ENCODE peak calls at places on chromosomes 7 and 10, in five cellular contexts. V, M, I, B and H are unnamed samples.

GRCh38 chr10:14023612-14024348 is 306.9 kb downstream of the FRMD4A start:
- DNase-seq in V (no peak), M (no peak), I (no peak), B (no peak), H (no peak)

GRCh38 chr7:22633286-22633953 is 93.6 kb upstream of the IL6 start:
- DNase-seq in V (no peak), M (no peak), I (no peak), B (no peak), H (no peak)

GRCh38 chr10:78540355-78541076 is 506.9 kb downstream of the RPS24 start:
- DNase-seq in V (no peak), M (no peak), I (no peak), B (no peak), H (no peak)

GRCh38 chr7:33774762-33775523 is 130.4 kb upstream of the BMPER start:
- DNase-seq in V (no peak), M (peak), I (no peak), B (no peak), H (no peak)

GRCh38 chr10:61296161-61296560 is 157.0 kb downstream of the TMEM26 start:
- DNase-seq in V (no peak), M (no peak), I (no peak), B (no peak), H (no peak)

GRCh38 chr10:109040622-109041021 is 882.7 kb downstream of the XPNPEP1 start:
- DNase-seq in V (no peak), M (no peak), I (no peak), B (no peak), H (no peak)

GRCh38 chr10:8059191-8059936 is 4.9 kb downstream of the GATA3 start:
- DNase-seq in V (no peak), M (no peak), I (no peak), B (no peak), H (no peak)

GRCh38 chr7:42952328-42952727 is 20.2 kb downstream of the MRPL32 start:
- DNase-seq in V (no peak), M (no peak), I (no peak), B (no peak), H (no peak)

GRCh38 chr10:94292448-94293118 is 70.2 kb downstream of the NOC3L start:
- DNase-seq in V (no peak), M (no peak), I (no peak), B (no peak), H (peak)

GRCh38 chr10:88980836-88981235 is 9.8 kb upstream of the FAS start:
- DNase-seq in V (no peak), M (no peak), I (no peak), B (no peak), H (no peak)

GRCh38 chr10:58781873-58782488 is 269.3 kb downstream of the BICC1 start:
- DNase-seq in V (peak), M (no peak), I (no peak), B (no peak), H (peak)

GRCh38 chr7:149479554-149479953 is 18.1 kb downstream of the ZNF746 start:
- DNase-seq in V (no peak), M (no peak), I (no peak), B (no peak), H (no peak)

GRCh38 chr10:84075226-84076046 is 63.9 kb upstream of the GHITM start:
- DNase-seq in V (no peak), M (no peak), I (no peak), B (no peak), H (peak)